ENCODE peak calls at places on chromosomes 4 and X, in nine cellular contexts. G, I, Z, T, S, D, M, V and B are unnamed samples.

GRCh38 chr4:185204238-185204910 is 574 bp upstream of the CFAP97 start:
- DNase-seq in I (no peak), S (no peak), D (no peak), V (no peak), M (no peak), G (peak), T (no peak), Z (no peak), B (peak)

GRCh38 chr4:99366491-99366890 is 13.9 kb upstream of the ADH1C start:
- DNase-seq in T (no peak), G (no peak), S (no peak), Z (no peak), V (no peak), M (no peak), I (no peak), D (no peak), B (no peak)

GRCh38 chr4:6339818-6340445 is 70.3 kb downstream of the WFS1 start:
- DNase-seq in I (no peak), M (no peak), S (no peak), D (no peak), T (no peak), G (no peak), V (no peak), Z (no peak), B (peak)

GRCh38 chr4:186685744-186686143 is 37.9 kb downstream of the FAT1 start:
- DNase-seq in G (no peak), I (no peak), Z (no peak), T (no peak), M (no peak), V (no peak), D (no peak), S (no peak), B (no peak)

GRCh38 chrX:153764786-153765137 is 713 bp downstream of the PLXNB3 start:
- DNase-seq in D (peak), S (peak), M (no peak), T (no peak), V (no peak), G (no peak), Z (no peak), I (no peak), B (no peak)

GRCh38 chr4:32847466-32847865 is 2127.3 kb downstream of the PCDH7 start:
- DNase-seq in I (no peak), T (no peak), Z (no peak), V (no peak), G (no peak), D (no peak), S (no peak), M (no peak), B (no peak)

GRCh38 chr4:77881460-77882295 is 19.0 kb downstream of the MRPL1 start:
- DNase-seq in M (no peak), T (no peak), S (no peak), D (no peak), G (no peak), Z (no peak), V (no peak), I (no peak), B (no peak)

GRCh38 chr4:42845586-42845985 is 46.9 kb upstream of the GRXCR1 start:
- DNase-seq in S (no peak), M (no peak), G (no peak), D (no peak), I (no peak), V (no peak), T (no peak), Z (no peak), B (no peak)

GRCh38 chr4:7654550-7655266 is 220.0 kb upstream of the PSAPL1 start:
- DNase-seq in Z (no peak), V (no peak), I (no peak), D (no peak), G (no peak), M (no peak), S (no peak), T (no peak), B (peak)

GRCh38 chr4:86400216-86400615 is 40.4 kb upstream of the MAPK10 start:
- DNase-seq in Z (no peak), V (no peak), D (no peak), M (no peak), T (no peak), S (no peak), I (no peak), G (no peak), B (no peak)

GRCh38 chr4:829761-830655 is 4.1 kb upstream of the CPLX1 start:
- DNase-seq in T (no peak), Z (no peak), M (no peak), I (no peak), G (no peak), D (peak), S (no peak), V (no peak), B (peak)

GRCh38 chr4:85402371-85402770 is 72.6 kb upstream of the ARHGAP24 start:
- DNase-seq in T (no peak), G (no peak), I (no peak), V (no peak), Z (no peak), D (no peak), M (no peak), S (no peak), B (no peak)

GRCh38 chrX:130829526-130830515 is 73.2 kb downstream of the ENOX2 start:
- DNase-seq in Z (no peak), I (no peak), T (no peak), G (no peak), S (no peak), M (no peak), V (no peak), D (no peak), B (no peak)

GRCh38 chr4:53019485-53020382 is 157.6 kb downstream of the RASL11B start:
- DNase-seq in G (peak), S (no peak), T (no peak), M (no peak), D (no peak), V (peak), Z (no peak), I (no peak), B (no peak)

DNA sequence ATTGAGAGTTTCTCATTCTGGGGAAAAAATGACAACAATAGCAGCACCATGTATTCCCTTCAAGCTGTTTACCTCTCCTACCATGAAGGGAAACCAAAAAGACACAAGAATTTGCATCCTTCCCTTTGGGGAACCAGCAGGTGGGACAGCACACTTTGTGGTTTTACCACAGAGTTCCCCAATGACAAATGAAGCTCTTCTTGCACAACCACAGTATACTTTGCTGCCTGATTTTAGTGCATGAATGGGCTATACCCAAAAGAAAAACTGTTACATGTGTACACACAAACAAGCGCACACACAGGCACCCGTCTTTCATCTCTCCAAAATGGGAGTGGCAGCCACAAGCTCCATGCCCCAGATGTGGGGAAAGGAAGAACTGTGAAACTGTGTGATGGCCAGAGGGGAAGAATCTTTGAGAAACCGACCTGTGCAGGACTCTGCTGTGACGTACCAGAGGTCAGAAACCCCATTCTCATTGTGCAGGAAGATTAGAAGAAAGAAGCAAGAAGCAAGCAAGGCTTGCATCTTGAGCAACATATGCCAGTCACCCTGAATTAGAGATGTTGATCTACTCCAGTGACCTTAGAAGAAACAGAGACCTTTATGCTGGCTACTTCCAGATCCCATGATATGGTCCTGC is 2.7 kb upstream of the MAML3 start:
- DNase-seq in T (no peak), Z (no peak), M (peak), S (no peak), G (no peak), V (no peak), D (no peak), I (no peak), B (no peak)
- TF ChIP-seq POLR2AphosphoS5 in T (no peak), Z (no peak), M (no peak), S (no peak), G (no peak), V (no peak), D (no peak), I (no peak), B (no peak)

GRCh38 chr4:164977243-164978164 is at the start of gene TRIM61:
- DNase-seq in S (peak), Z (no peak), G (no peak), M (peak), I (peak), D (no peak), T (no peak), V (peak), B (peak)
- TF ChIP-seq POLR2AphosphoS5 in S (peak), Z (no peak), G (no peak), M (peak), I (no peak), D (no peak), T (no peak), V (no peak), B (peak)

DNA sequence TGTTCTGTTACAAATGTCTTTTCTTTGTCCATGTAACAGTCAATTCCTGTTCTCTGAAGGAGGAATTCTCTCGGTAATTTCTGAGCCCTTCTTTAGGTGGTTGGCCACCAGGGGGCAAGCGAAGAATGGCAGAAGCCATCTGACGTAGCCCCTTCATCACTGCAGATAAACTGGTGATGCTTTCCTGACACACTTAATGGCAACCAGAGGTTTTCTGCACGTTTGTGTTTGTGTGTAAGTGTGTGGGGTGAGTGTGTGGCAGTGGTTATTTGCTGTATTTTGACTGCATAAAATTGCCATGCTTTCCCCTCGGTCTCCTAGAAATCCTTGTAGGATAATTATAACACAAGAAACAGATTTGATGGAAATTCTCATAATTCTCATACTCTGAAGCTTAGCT is 64.8 kb upstream of the STOX2 start:
- DNase-seq in T (peak), M (peak), V (peak), Z (peak), G (peak), I (peak), S (peak), D (peak), B (peak)
- TF ChIP-seq POLR2AphosphoS5 in T (no peak), M (no peak), V (no peak), Z (no peak), G (no peak), I (no peak), S (no peak), D (no peak), B (no peak)

GRCh38 chrX:38563006-38563405 is 1.7 kb downstream of the TSPAN7 start:
- DNase-seq in D (no peak), T (no peak), M (no peak), Z (no peak), I (no peak), V (no peak), G (no peak), S (no peak), B (no peak)

GRCh38 chrX:38561951-38562719 is 793 bp downstream of the TSPAN7 start:
- DNase-seq in I (peak), T (no peak), G (no peak), S (no peak), Z (no peak), D (peak), M (no peak), V (no peak), B (peak)

GRCh38 chrX:38560776-38561125 is 591 bp upstream of the TSPAN7 start:
- DNase-seq in M (no peak), I (no peak), T (no peak), Z (no peak), V (no peak), S (no peak), D (no peak), G (peak), B (no peak)

GRCh38 chrX:38558681-38559080 is 2.7 kb upstream of the TSPAN7 start:
- DNase-seq in G (no peak), Z (no peak), I (no peak), V (no peak), D (no peak), S (no peak), M (no peak), T (no peak), B (no peak)

GRCh38 chrX:38561126-38561868 is at the start of gene TSPAN7:
- DNase-seq in I (peak), T (no peak), M (no peak), G (peak), S (peak), V (peak), D (peak), Z (peak), B (peak)
- TF ChIP-seq POLR2AphosphoS5 in I (no peak), T (peak), M (no peak), G (no peak), S (no peak), V (no peak), D (no peak), Z (no peak), B (no peak)

GRCh38 chr4:156830356-156830755 is 141.2 kb downstream of the PDGFC start:
- DNase-seq in M (no peak), D (no peak), G (no peak), S (no peak), I (no peak), Z (no peak), V (no peak), T (no peak), B (no peak)

GRCh38 chr4:156832886-156833285 is 138.7 kb downstream of the PDGFC start:
- DNase-seq in M (no peak), I (no peak), V (no peak), Z (no peak), S (no peak), G (no peak), D (no peak), T (no peak), B (no peak)

GRCh38 chr4:156825074-156825473 is 146.5 kb downstream of the PDGFC start:
- DNase-seq in Z (no peak), T (no peak), M (no peak), I (no peak), G (no peak), S (no peak), D (no peak), V (no peak), B (no peak)

GRCh38 chr4:156827519-156827918 is 144.1 kb downstream of the PDGFC start:
- DNase-seq in T (no peak), M (no peak), G (no peak), V (no peak), S (no peak), D (no peak), I (no peak), Z (no peak), B (no peak)

GRCh38 chr4:156829194-156829593 is 142.4 kb downstream of the PDGFC start:
- DNase-seq in S (no peak), T (no peak), V (no peak), M (no peak), G (peak), I (no peak), D (no peak), Z (peak), B (no peak)
- TF ChIP-seq POLR2AphosphoS5 in S (no peak), T (no peak), V (no peak), M (no peak), G (no peak), I (no peak), D (no peak), Z (no peak), B (no peak)

DNA sequence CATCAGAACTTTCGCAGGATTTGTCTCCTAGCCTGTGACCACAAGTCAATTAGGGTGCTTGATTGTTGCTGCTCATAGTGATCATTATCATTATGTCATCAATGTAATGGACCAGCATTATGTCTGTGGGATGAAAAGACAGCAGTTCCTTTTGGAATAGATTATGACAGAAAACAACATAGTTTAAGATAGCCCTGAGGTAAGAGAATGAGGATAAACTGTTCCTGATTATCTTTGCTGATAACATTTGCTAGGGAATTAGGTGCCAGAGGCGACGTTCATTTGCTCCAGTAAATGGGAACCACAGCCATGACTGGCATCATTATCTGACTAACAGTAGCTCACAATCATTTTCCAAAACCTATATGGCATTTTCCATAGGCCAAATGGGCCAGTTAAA is 12.7 kb upstream of the THOC2 start:
- DNase-seq in G (no peak), D (no peak), S (no peak), I (no peak), V (no peak), T (no peak), Z (no peak), M (no peak), B (no peak)
- TF ChIP-seq POLR2AphosphoS5 in G (no peak), D (no peak), S (no peak), I (no peak), V (no peak), T (no peak), Z (no peak), M (no peak), B (no peak)

GRCh38 chr4:147057631-147057980 is 111.9 kb upstream of the TTC29 start:
- DNase-seq in D (no peak), T (peak), M (no peak), I (no peak), Z (no peak), G (peak), V (no peak), S (no peak), B (no peak)
- TF ChIP-seq POLR2AphosphoS5 in D (no peak), T (no peak), M (no peak), I (no peak), Z (no peak), G (no peak), V (no peak), S (no peak), B (no peak)

GRCh38 chr4:72587334-72587733 is 18.3 kb upstream of the ADAMTS3 start:
- DNase-seq in G (no peak), I (no peak), V (no peak), S (no peak), M (no peak), Z (no peak), T (no peak), D (no peak), B (no peak)
- TF ChIP-seq POLR2AphosphoS5 in G (no peak), I (no peak), V (no peak), S (no peak), M (no peak), Z (no peak), T (no peak), D (no peak), B (no peak)

GRCh38 chr4:3205995-3206394 is 43.0 kb upstream of the MSANTD1 start:
- DNase-seq in T (no peak), S (no peak), V (no peak), Z (no peak), I (no peak), D (no peak), G (no peak), M (no peak), B (no peak)

GRCh38 chr4:3201718-3202702 is 46.9 kb upstream of the MSANTD1 start:
- DNase-seq in V (no peak), M (peak), I (peak), T (no peak), G (no peak), D (no peak), S (no peak), Z (no peak), B (no peak)

GRCh38 chr4:3206439-3207100 is 42.4 kb upstream of the MSANTD1 start:
- DNase-seq in T (no peak), S (no peak), M (no peak), D (no peak), G (no peak), V (no peak), Z (no peak), I (no peak), B (no peak)

GRCh38 chr4:3202836-3203820 is 45.8 kb upstream of the MSANTD1 start:
- DNase-seq in I (no peak), D (no peak), T (no peak), S (no peak), Z (no peak), M (no peak), G (no peak), V (no peak), B (no peak)

GRCh38 chr4:3204021-3204431 is 44.9 kb upstream of the MSANTD1 start:
- DNase-seq in S (no peak), D (peak), T (no peak), M (no peak), I (peak), Z (no peak), V (no peak), G (no peak), B (no peak)
- TF ChIP-seq POLR2AphosphoS5 in S (no peak), D (peak), T (no peak), M (no peak), I (peak), Z (no peak), V (no peak), G (no peak), B (no peak)